ENCODE peak calls at places on chromosome 9, in eight cellular contexts. H is lower lobe of right lung, W is fibroblast of lung, N is body of pancreas, B is dorsolateral prefrontal cortex, S is mammary epithelial cell, O is breast epithelium, F is GM06990. G is an unnamed sample. For H3K27me3, the result is how much of the 10 kb centered on the place peaks cover.

GRCh38 chr9:100813871-100814270 is 214.7 kb upstream of the PLPPR1 start:
- DNase-seq in H (no peak), W (no peak), O (no peak), S (no peak), B (no peak), N (no peak), F (no peak), G (no peak)

GRCh38 chr9:4714266-4715016 is 26.6 kb downstream of the AK3 start:
- DNase-seq in H (no peak), N (no peak), B (no peak), O (no peak), W (no peak), F (no peak), S (peak), G (no peak)

GRCh38 chr9:127424669-127424986 is 446 bp downstream of the ZNF79 start:
- DNase-seq in B (no peak), H (no peak), S (no peak), N (no peak), O (no peak), F (no peak), W (no peak), G (no peak)

GRCh38 chr9:95610006-95610785 is 93.4 kb upstream of the PTCH1 start:
- DNase-seq in N (no peak), O (no peak), B (no peak), H (no peak), W (no peak), F (no peak), S (no peak), G (no peak)

GRCh38 chr9:89994988-89995613 is 390.3 kb downstream of the GADD45G start:
- DNase-seq in O (no peak), B (no peak), F (no peak), W (no peak), N (no peak), S (no peak), H (no peak), G (no peak)

GRCh38 chr9:112355305-112355953 is 22.0 kb upstream of the PTBP3 start:
- DNase-seq in W (peak), N (no peak), H (peak), B (no peak), O (no peak), F (peak), S (no peak), G (no peak)

GRCh38 chr9:111037744-111038335 is 430 bp downstream of the LPAR1 start:
- DNase-seq in H (peak), W (peak), S (peak), N (peak), O (peak), F (peak), B (no peak), G (no peak)

GRCh38 chr9:14812806-14813205 is 90.3 kb upstream of the CER1 start:
- DNase-seq in H (no peak), S (no peak), O (no peak), F (no peak), B (no peak), N (no peak), W (no peak), G (no peak)

GRCh38 chr9:113581865-113582697 is 118.6 kb downstream of the RGS3 start:
- DNase-seq in W (peak), N (peak), H (peak), O (no peak), F (peak), S (no peak), B (peak), G (peak)

GRCh38 chr9:21933281-21933680 is 60.9 kb downstream of the CDKN2A start:
- DNase-seq in W (no peak), N (no peak), F (no peak), B (no peak), H (no peak), S (peak), O (no peak), G (no peak)

GRCh38 chr9:28808042-28808441 is 1234.8 kb upstream of the C9orf72 start:
- DNase-seq in N (no peak), S (peak), F (no peak), W (peak), O (no peak), B (no peak), H (no peak), G (no peak)

GRCh38 chr9:32487981-32488380 is 38.0 kb downstream of the RIGI start:
- DNase-seq in B (no peak), F (no peak), W (peak), S (no peak), H (no peak), O (no peak), N (no peak), G (no peak)

GRCh38 chr9:4936277-4936676 is 48.8 kb upstream of the JAK2 start:
- DNase-seq in W (no peak), F (no peak), O (no peak), H (no peak), N (no peak), B (no peak), S (no peak), G (no peak)

GRCh38 chr9:14811844-14812243 is 89.3 kb upstream of the CER1 start:
- DNase-seq in W (no peak), B (no peak), F (no peak), H (no peak), O (no peak), S (no peak), N (no peak), G (no peak)

GRCh38 chr9:113707953-113708695 is 168.0 kb upstream of the ZNF618 start:
- DNase-seq in B (no peak), W (no peak), S (no peak), F (no peak), H (no peak), O (no peak), N (peak), G (no peak)

GRCh38 chr9:6829027-6829426 is 71.3 kb downstream of the KDM4C start:
- DNase-seq in H (no peak), O (no peak), W (no peak), F (no peak), B (no peak), N (no peak), S (peak), G (no peak)

GRCh38 chr9:87622098-87622497 is 103.8 kb upstream of the CTSL start:
- DNase-seq in W (no peak), B (no peak), F (no peak), S (no peak), O (no peak), N (no peak), H (no peak), G (no peak)

GRCh38 chr9:112003538-112003937 is 106.9 kb downstream of the UGCG start:
- DNase-seq in S (no peak), F (no peak), O (no peak), B (no peak), W (no peak), N (no peak), H (no peak), G (no peak)

GRCh38 chr9:4549751-4550295 is 59.6 kb downstream of the SLC1A1 start:
- DNase-seq in F (no peak), O (no peak), S (no peak), H (no peak), W (no peak), N (no peak), B (no peak), G (no peak)

GRCh38 chr9:38682713-38683112 is 37.2 kb downstream of the FAM240B start:
- DNase-seq in F (no peak), W (peak), O (no peak), N (no peak), B (no peak), H (no peak), S (peak), G (no peak)

GRCh38 chr9:108411632-108412031 is 444.2 kb downstream of the ACTL7B start:
- DNase-seq in S (no peak), N (no peak), W (no peak), B (no peak), O (no peak), H (no peak), F (no peak), G (no peak)

GRCh38 chr9:18708429-18708828 is 234.5 kb downstream of the ADAMTSL1 start:
- DNase-seq in F (no peak), N (no peak), S (no peak), W (no peak), H (no peak), O (no peak), B (no peak), G (no peak)

GRCh38 chr9:96494215-96494800 is 44.3 kb downstream of the HABP4 start:
- DNase-seq in B (no peak), S (no peak), H (no peak), O (no peak), W (no peak), N (no peak), F (no peak), G (no peak)

GRCh38 chr9:84277646-84278045 is 62.9 kb downstream of the SLC28A3 start:
- DNase-seq in S (peak), B (no peak), F (no peak), O (no peak), W (no peak), N (no peak), H (no peak), G (no peak)

DNA sequence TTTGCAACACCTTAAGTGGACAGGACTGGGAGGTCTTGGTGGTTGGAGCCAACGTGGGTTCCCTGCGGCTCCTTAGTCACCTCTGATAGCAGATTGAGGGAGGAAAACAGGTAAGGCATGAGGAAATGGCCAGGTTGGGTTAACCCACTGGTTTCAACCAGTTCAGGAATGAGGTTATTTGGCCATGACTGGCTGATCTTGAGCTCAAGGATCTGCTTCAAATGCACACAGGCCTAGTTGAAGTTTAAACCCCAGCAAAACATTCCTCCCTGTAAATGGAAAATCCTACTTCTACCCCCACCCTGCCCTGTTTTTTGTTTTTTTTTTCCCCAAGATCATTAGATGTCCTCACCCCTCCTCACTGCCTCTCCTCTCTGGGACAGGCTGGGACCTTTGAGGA is 3.2 kb upstream of the NUP214 start:
- DNase-seq in W (no peak), F (no peak), B (no peak), H (no peak), N (no peak), S (no peak), O (no peak), G (no peak)
- H3K27me3 ChIP-seq in W (under half), F (under half), B (under half), H (under half), N (under half), S (under half), O (under half), G (under half)

GRCh38 chr9:35599763-35600604 is 5.1 kb upstream of the TESK1 start:
- DNase-seq in O (no peak), S (no peak), H (no peak), W (no peak), B (no peak), F (no peak), N (no peak), G (no peak)
- TF ChIP-seq CTCF in O (no peak), S (no peak), H (no peak), W (no peak), B (no peak), F (peak), N (no peak), G (no peak)

GRCh38 chr9:98712987-98713386 is 4.3 kb upstream of the GABBR2 start:
- DNase-seq in S (no peak), F (no peak), N (no peak), B (no peak), W (no peak), O (no peak), H (no peak), G (no peak)
- H3K27me3 ChIP-seq in S (under half), F (under half), N (under half), B (under half), W (under half), O (under half), H (under half), G (under half)

GRCh38 chr9:121059998-121060636 is 10.0 kb upstream of the C5 start:
- DNase-seq in O (no peak), W (peak), B (no peak), N (peak), H (no peak), F (peak), S (peak), G (peak)

GRCh38 chr9:121057821-121058220 is 7.7 kb upstream of the C5 start:
- DNase-seq in W (no peak), S (no peak), N (no peak), B (no peak), H (no peak), F (no peak), O (no peak), G (no peak)

GRCh38 chr9:121059513-121059912 is 9.4 kb upstream of the C5 start:
- DNase-seq in W (no peak), F (no peak), S (no peak), O (no peak), N (no peak), B (no peak), H (no peak), G (no peak)

GRCh38 chr9:121053544-121053943 is 3.5 kb upstream of the C5 start:
- DNase-seq in H (no peak), N (peak), O (no peak), F (no peak), W (no peak), B (no peak), S (no peak), G (no peak)

DNA sequence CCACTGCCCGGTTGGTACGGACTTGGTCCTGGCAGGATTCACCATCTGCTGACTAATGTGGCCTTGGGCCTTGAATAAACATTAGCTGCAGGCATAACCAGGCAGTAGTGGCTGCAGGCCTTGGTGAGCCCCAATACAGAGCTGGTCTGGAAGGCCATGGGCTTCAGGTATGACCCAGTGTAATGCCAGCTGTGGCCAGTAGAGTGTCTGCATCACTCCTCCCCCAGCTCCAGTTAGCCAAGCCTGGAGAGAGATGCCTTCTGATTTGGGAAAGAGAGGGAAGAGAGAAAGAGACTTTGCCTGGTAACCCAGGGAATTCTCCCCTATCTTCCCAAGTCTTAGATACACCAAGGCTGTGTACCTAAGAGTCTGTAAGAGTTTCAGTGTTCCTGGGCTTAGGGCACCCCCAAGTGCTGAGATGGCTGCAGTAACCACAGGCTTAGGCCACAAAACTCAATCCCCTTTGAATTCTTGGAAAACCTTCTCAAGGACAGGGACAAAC is 5.6 kb upstream of the C5 start:
- DNase-seq in F (no peak), H (no peak), O (no peak), B (no peak), W (no peak), N (peak), S (peak), G (no peak)
- TF ChIP-seq CTCF in F (peak), H (peak), O (no peak), B (peak), W (peak), N (peak), S (peak), G (no peak)

GRCh38 chr9:77010527-77010926 is 8.9 kb upstream of the FOXB2 start:
- DNase-seq in O (no peak), F (no peak), S (no peak), N (no peak), H (no peak), B (no peak), W (no peak), G (no peak)
- H3K27me3 ChIP-seq in O (half or more), F (under half), S (under half), N (under half), H (half or more), B (half or more), W (under half), G (half or more)

GRCh38 chr9:114722363-114722695 is 40.3 kb upstream of the TEX48 start:
- DNase-seq in O (no peak), B (no peak), F (no peak), W (no peak), N (no peak), S (no peak), H (no peak), G (no peak)
- TF ChIP-seq CTCF in O (no peak), B (no peak), F (no peak), W (no peak), N (no peak), S (no peak), H (no peak), G (no peak)

GRCh38 chr9:93945400-93946337 is 9.5 kb downstream of the BARX1 start:
- DNase-seq in S (no peak), W (no peak), B (no peak), O (no peak), H (no peak), N (no peak), F (no peak), G (no peak)
- H3K27me3 ChIP-seq in S (under half), W (half or more), B (half or more), O (half or more), H (half or more), N (under half), F (under half), G (half or more)

DNA sequence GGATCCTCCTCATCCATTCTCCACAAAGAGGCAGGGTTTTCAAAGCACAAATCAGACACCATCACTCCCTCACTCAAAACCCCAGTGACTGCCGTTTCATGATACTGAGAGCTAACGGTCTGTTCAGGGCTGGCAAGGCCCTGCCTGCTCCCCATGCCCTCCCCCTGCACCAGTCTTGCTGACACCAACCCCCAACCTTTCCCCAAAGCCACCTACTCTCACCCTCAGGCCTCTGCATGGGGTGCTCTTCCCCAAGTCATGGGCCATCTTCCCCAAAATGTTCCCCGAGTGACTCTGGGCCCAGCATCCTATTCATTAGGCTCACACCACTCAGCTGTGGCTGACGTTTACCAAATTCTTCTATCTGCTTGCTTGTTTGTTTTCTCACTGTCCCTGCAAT is 21.7 kb upstream of the OLFM1 start:
- DNase-seq in H (no peak), S (no peak), F (no peak), O (no peak), W (no peak), N (no peak), B (no peak), G (no peak)
- TF ChIP-seq CTCF in H (no peak), S (no peak), F (no peak), O (no peak), W (no peak), N (no peak), B (no peak), G (no peak)

GRCh38 chr9:99101812-99102211 is 3.1 kb upstream of the TGFBR1 start:
- DNase-seq in W (no peak), N (no peak), B (no peak), F (no peak), O (no peak), H (no peak), S (no peak), G (no peak)
- H3K27me3 ChIP-seq in W (under half), N (under half), B (under half), F (under half), O (under half), H (under half), S (under half), G (under half)

DNA sequence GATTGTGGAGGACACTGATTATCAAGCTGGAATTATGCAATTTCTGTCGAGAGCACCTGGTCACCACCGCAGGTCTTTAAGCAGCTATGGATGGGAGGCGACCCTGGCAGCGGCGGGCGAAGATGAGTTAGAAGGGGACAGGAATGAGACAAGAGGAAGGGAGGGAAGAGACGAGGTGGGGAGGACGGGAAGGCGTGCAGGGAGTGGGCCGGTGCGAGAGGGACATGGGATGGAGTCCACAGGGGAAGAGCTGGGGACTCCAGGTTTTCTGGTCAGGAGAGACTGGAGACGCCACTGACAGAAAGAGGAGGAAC is 192.3 kb downstream of the MELK start:
- DNase-seq in O (no peak), B (no peak), W (no peak), F (no peak), S (no peak), N (no peak), H (no peak), G (no peak)
- TF ChIP-seq CTCF in O (no peak), B (no peak), W (no peak), F (no peak), S (no peak), N (no peak), H (no peak), G (no peak)

G was measured in heart left ventricle.